ENCODE peak calls at places on chromosomes 7 and 10, in seven cellular contexts. One of them, this sample, is unnamed.

GRCh38 chr10:131817866-131818509 is 82.8 kb upstream of the PPP2R2D start:
- DNase-seq in MV-4-11: no peak
- DNase-seq in CMK: no peak
- DNase-seq in fibroblast of gingiva: no peak
- DNase-seq in kidney tubule cell: no peak
- DNase-seq in spleen: no peak
- DNase-seq in naive thymus-derived CD8-positive, alpha-beta T cell: no peak
- DNase-seq in this sample: no peak

GRCh38 chr10:44898665-44899064 is 12.5 kb upstream of the TMEM72 start:
- DNase-seq in MV-4-11: no peak
- DNase-seq in CMK: no peak
- DNase-seq in fibroblast of gingiva: no peak
- DNase-seq in kidney tubule cell: no peak
- DNase-seq in spleen: no peak
- DNase-seq in naive thymus-derived CD8-positive, alpha-beta T cell: no peak
- DNase-seq in this sample: peak

GRCh38 chr7:151895008-151895661 is 18.2 kb upstream of the PRKAG2 start:
- DNase-seq in MV-4-11: no peak
- DNase-seq in CMK: no peak
- DNase-seq in fibroblast of gingiva: no peak
- DNase-seq in kidney tubule cell: no peak
- DNase-seq in spleen: peak
- DNase-seq in naive thymus-derived CD8-positive, alpha-beta T cell: no peak
- DNase-seq in this sample: no peak

GRCh38 chr7:104956753-104957450 is 57.1 kb upstream of the KMT2E start:
- DNase-seq in MV-4-11: peak
- DNase-seq in CMK: no peak
- DNase-seq in fibroblast of gingiva: peak
- DNase-seq in kidney tubule cell: peak
- DNase-seq in spleen: no peak
- DNase-seq in naive thymus-derived CD8-positive, alpha-beta T cell: no peak
- DNase-seq in this sample: peak

GRCh38 chr10:133567119-133567518 is 1.7 kb upstream of the SYCE1 start:
- DNase-seq in MV-4-11: no peak
- DNase-seq in CMK: no peak
- DNase-seq in fibroblast of gingiva: no peak
- DNase-seq in kidney tubule cell: no peak
- DNase-seq in spleen: no peak
- DNase-seq in naive thymus-derived CD8-positive, alpha-beta T cell: no peak
- DNase-seq in this sample: no peak

GRCh38 chr7:17939670-17940301 is 508 bp downstream of the SNX13 start:
- DNase-seq in MV-4-11: peak
- DNase-seq in CMK: no peak
- DNase-seq in fibroblast of gingiva: peak
- DNase-seq in kidney tubule cell: peak
- DNase-seq in spleen: no peak
- DNase-seq in naive thymus-derived CD8-positive, alpha-beta T cell: peak
- DNase-seq in this sample: peak

GRCh38 chr10:35875281-35875680 is 233.2 kb upstream of the FZD8 start:
- DNase-seq in MV-4-11: no peak
- DNase-seq in CMK: no peak
- DNase-seq in fibroblast of gingiva: no peak
- DNase-seq in kidney tubule cell: peak
- DNase-seq in spleen: no peak
- DNase-seq in naive thymus-derived CD8-positive, alpha-beta T cell: no peak
- DNase-seq in this sample: no peak

GRCh38 chr10:106935978-106936451 is 228.5 kb downstream of the SORCS1 start:
- DNase-seq in MV-4-11: peak
- DNase-seq in CMK: no peak
- DNase-seq in fibroblast of gingiva: no peak
- DNase-seq in kidney tubule cell: no peak
- DNase-seq in spleen: no peak
- DNase-seq in naive thymus-derived CD8-positive, alpha-beta T cell: no peak
- DNase-seq in this sample: no peak

GRCh38 chr7:29106128-29106988 is 40.0 kb downstream of the CPVL start:
- DNase-seq in MV-4-11: peak
- DNase-seq in CMK: no peak
- DNase-seq in fibroblast of gingiva: peak
- DNase-seq in kidney tubule cell: peak
- DNase-seq in spleen: no peak
- DNase-seq in naive thymus-derived CD8-positive, alpha-beta T cell: peak
- DNase-seq in this sample: peak

GRCh38 chr10:91610444-91610843 is 22.4 kb downstream of the PPP1R3C start:
- DNase-seq in MV-4-11: no peak
- DNase-seq in CMK: no peak
- DNase-seq in fibroblast of gingiva: no peak
- DNase-seq in kidney tubule cell: peak
- DNase-seq in spleen: no peak
- DNase-seq in naive thymus-derived CD8-positive, alpha-beta T cell: no peak
- DNase-seq in this sample: no peak

GRCh38 chr7:9939171-9939570 is 1034.5 kb upstream of the PHF14 start:
- DNase-seq in MV-4-11: no peak
- DNase-seq in CMK: no peak
- DNase-seq in fibroblast of gingiva: no peak
- DNase-seq in kidney tubule cell: peak
- DNase-seq in spleen: no peak
- DNase-seq in naive thymus-derived CD8-positive, alpha-beta T cell: no peak
- DNase-seq in this sample: no peak

GRCh38 chr7:31791881-31792280 is 104.9 kb downstream of the PPP1R17 start:
- DNase-seq in MV-4-11: no peak
- DNase-seq in CMK: no peak
- DNase-seq in fibroblast of gingiva: no peak
- DNase-seq in kidney tubule cell: no peak
- DNase-seq in spleen: no peak
- DNase-seq in naive thymus-derived CD8-positive, alpha-beta T cell: no peak
- DNase-seq in this sample: no peak